ENCODE peak calls at places on chromosomes 3 and 15, in seven cellular contexts. P is colonic mucosa, U is aorta, C is psoas muscle, R is mammary epithelial cell, M is Karpas-422, O is cardiac muscle cell. D is an unnamed sample.

GRCh38 chr3:129984124-129984523 is 9.6 kb downstream of the TRH start:
- DNase-seq in U (no peak), C (no peak), O (peak), M (no peak), R (no peak), P (no peak), D (no peak)

GRCh38 chr3:19920401-19921075 is 13.5 kb downstream of the EFHB start:
- DNase-seq in C (no peak), P (no peak), M (no peak), R (no peak), U (no peak), O (no peak), D (no peak)

GRCh38 chr15:96818861-96819260 is 488.4 kb downstream of the NR2F2 start:
- DNase-seq in P (no peak), U (no peak), C (no peak), R (peak), O (no peak), M (no peak), D (no peak)

GRCh38 chr15:54504695-54505094 is 526.5 kb downstream of the UNC13C start:
- DNase-seq in R (no peak), M (no peak), C (no peak), O (no peak), P (no peak), U (no peak), D (no peak)

GRCh38 chr3:129399895-129400357 is 28.5 kb downstream of the EFCAB12 start:
- DNase-seq in C (no peak), O (no peak), R (peak), P (no peak), U (no peak), M (no peak), D (no peak)

GRCh38 chr3:128998532-128998931 is 2.6 kb upstream of the EFCC1 start:
- DNase-seq in P (no peak), U (no peak), M (no peak), O (no peak), C (no peak), R (no peak), D (no peak)

GRCh38 chr3:187025656-187026320 is 95.5 kb downstream of the ST6GAL1 start:
- DNase-seq in C (no peak), M (peak), U (no peak), R (no peak), O (no peak), P (no peak), D (no peak)

GRCh38 chr3:126870608-126871210 is 112.2 kb upstream of the PLXNA1 start:
- DNase-seq in O (peak), P (no peak), C (no peak), R (no peak), M (no peak), U (no peak), D (no peak)

GRCh38 chr15:59406446-59406845 is 31.5 kb upstream of the FAM81A start:
- DNase-seq in P (no peak), U (no peak), O (no peak), C (no peak), R (no peak), M (peak), D (no peak)

GRCh38 chr3:28841436-28841835 is 439.4 kb upstream of the RBMS3 start:
- DNase-seq in P (no peak), C (no peak), R (no peak), M (no peak), U (no peak), O (no peak), D (no peak)

GRCh38 chr3:15443826-15444524 is 16.6 kb downstream of the EAF1 start:
- DNase-seq in R (no peak), P (no peak), M (no peak), U (no peak), O (peak), C (no peak), D (no peak)

GRCh38 chr3:143158549-143158988 is 39.0 kb downstream of the CHST2 start:
- DNase-seq in P (no peak), R (peak), O (peak), M (no peak), U (no peak), C (no peak), D (no peak)

GRCh38 chr3:79204351-79204750 is 563.4 kb downstream of the ROBO1 start:
- DNase-seq in R (no peak), O (no peak), U (no peak), M (no peak), C (no peak), P (no peak), D (no peak)

DNA sequence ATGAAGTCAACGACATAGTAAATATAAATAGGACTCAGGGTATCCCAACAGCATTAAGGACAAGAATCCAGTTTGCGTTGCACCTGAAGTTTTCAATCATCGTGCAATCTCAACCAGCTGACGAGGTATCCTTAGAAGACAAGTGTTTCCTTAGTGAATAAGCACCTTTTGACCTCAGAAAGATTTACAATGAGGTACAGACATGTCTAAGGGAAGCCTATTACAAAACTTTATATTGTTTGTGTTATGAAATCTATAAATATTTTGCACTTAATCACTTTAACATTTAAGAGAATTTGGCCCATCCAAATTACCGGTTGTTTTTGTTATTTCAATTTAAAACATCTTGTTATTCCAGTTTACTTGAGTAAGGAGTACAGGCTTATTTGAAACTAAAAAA is 64.9 kb upstream of the PRICKLE2 start:
- DNase-seq in O (no peak), U (no peak), P (no peak), M (no peak), C (no peak), R (peak), D (no peak)
- H3K27ac ChIP-seq in O (no peak), U (no peak), P (no peak), M (no peak), C (no peak), R (peak), D (no peak)

GRCh38 chr15:78298983-78299301 is 467 bp downstream of the SKIC8 start:
- DNase-seq in M (peak), C (no peak), R (no peak), U (no peak), P (no peak), O (peak), D (no peak)
- H3K27ac ChIP-seq in M (no peak), C (peak), R (peak), U (no peak), P (no peak), O (peak), D (peak)

GRCh38 chr3:61808999-61809398 is 247.6 kb downstream of the PTPRG start:
- DNase-seq in M (no peak), R (no peak), O (peak), U (no peak), C (no peak), P (no peak), D (no peak)
- H3K27ac ChIP-seq in M (no peak), R (no peak), O (peak), U (no peak), C (no peak), P (peak), D (no peak)

DNA sequence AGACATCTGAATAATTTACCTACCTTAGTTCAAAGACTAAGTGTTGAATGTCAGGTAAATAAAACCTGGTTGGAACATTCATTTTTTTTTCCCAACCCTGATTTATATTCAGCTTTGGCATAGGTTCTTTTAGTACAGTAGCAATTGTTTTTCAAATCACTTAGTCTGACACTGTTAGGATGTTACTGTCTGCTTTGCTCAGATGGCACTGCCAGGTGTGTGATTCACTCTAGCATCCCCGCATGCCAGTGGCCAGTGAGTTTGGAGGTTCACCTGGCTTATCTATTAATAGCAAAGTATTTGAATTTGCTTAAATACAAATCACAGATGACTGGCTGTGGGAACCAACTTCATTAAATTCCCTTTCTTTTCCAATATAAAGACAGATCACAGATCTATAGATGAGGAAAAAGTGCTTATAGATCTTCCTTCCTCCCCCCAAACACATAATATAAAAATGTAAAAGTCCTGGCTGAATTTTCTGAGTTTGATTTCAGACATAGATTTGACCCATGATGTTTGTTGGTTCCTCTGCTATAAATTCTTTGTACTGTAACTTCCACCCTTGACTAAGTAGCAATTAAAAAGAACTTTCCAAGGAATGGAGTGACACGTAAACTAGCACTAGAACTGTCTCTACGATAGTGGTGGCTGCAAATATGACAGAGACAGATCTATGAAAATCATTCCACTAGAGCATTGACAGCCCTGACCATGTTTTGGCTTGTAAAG is 3.9 kb downstream of the THBS1 start:
- DNase-seq in P (no peak), M (no peak), C (no peak), U (no peak), R (peak), O (peak), D (no peak)
- H3K27ac ChIP-seq in P (no peak), M (no peak), C (no peak), U (no peak), R (no peak), O (no peak), D (no peak)

GRCh38 chr15:89743594-89743993 is 7.5 kb downstream of the MESP1 start:
- DNase-seq in C (no peak), O (no peak), P (no peak), M (no peak), R (no peak), U (no peak), D (no peak)
- H3K27ac ChIP-seq in C (no peak), O (no peak), P (no peak), M (no peak), R (no peak), U (no peak), D (no peak)

DNA sequence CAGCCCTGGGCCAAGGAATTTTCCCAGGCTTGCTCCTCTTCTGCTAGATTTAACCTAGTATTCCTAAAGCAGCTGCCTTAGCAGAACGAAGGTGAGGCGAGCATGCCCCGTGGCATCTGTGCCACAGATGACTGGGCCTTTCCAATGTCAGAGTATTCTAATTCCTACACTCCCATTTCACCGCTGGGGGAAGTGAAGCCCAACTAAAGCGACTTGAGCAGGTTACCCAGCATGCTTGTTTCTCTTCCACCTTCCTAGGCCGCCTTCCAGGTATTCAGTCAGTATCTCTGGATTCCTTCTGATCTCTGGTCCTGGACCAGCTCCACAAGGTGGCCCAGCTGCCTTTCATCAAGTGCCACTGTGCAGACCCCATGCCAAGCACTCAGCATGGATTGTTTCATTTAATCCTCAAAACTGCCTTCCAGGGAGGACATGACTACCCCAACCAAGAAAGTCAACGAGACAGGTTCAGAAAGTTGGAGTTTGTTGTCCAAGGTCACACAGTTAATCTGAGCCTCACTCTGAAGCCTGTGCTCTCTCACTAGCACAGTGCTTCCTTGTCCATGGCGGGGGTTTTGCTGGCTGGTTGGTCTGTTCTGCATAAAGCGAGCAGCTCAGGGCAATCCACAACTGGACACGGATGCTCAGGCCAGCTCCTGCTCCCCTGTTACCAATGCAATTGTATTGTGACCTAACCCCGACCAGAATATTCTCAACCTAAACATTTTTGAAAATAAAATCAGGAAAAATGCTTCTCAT is 15.1 kb downstream of the MYO5C start:
- DNase-seq in P (no peak), O (no peak), R (no peak), U (no peak), C (no peak), M (no peak), D (no peak)
- H3K27ac ChIP-seq in P (no peak), O (peak), R (no peak), U (no peak), C (no peak), M (no peak), D (no peak)

DNA sequence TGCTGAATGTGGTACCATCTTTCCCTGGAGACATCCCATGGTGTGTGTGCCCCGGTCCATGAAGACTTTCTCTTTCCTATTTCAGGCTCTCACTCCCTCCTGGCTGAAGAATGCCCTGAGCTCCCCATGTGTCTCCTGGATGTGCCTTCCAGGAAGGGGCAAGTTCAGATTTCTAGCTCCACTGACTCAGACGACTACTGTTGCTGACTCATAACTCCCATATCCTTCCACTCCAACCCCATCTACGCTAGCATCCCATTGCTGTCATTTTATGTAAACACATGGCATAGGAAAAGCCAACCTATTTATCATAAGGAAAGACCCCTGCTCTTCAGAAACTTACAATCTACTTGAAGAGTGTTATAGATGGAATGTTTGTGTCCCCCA is 95.0 kb downstream of the ADCY5 start:
- DNase-seq in M (no peak), U (no peak), O (peak), R (no peak), C (no peak), P (no peak), D (no peak)
- H3K27ac ChIP-seq in M (no peak), U (peak), O (no peak), R (no peak), C (no peak), P (no peak), D (no peak)

DNA sequence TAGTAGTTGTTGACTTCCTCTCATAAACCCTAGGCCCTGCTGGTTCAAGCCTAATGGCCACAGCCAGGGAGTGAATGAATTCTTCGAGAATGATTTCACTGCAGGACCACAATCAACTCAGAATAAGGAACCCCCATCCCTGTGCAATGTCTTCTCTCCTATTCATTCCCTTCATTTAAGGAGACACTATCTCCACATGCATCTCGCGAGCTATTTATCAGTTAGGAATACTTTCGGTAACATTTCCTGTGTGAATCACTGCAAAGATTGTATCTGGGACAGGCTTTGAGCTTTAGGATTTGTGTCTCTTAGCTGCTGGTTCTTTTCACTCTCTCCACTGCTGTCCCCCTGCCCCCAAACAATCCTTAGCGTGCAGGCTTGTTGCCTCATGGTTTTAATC is 94.4 kb downstream of the MYLK start:
- DNase-seq in M (no peak), R (no peak), C (no peak), P (no peak), U (no peak), O (no peak), D (no peak)
- H3K27ac ChIP-seq in M (no peak), R (no peak), C (no peak), P (no peak), U (no peak), O (no peak), D (no peak)

GRCh38 chr15:41416742-41417417 is at the start of gene RTF1:
- DNase-seq in U (peak), M (peak), P (peak), R (peak), C (peak), O (peak), D (peak)

GRCh38 chr15:41416162-41416741 is 643 bp upstream of the RTF1 start:
- DNase-seq in R (no peak), P (no peak), M (no peak), C (no peak), O (no peak), U (no peak), D (no peak)

GRCh38 chr15:41417418-41417811 is 520 bp downstream of the RTF1 start:
- DNase-seq in C (peak), M (peak), P (peak), U (no peak), O (peak), R (peak), D (no peak)

GRCh38 chr15:41417812-41418211 is 917 bp downstream of the RTF1 start:
- DNase-seq in C (no peak), M (peak), U (no peak), O (peak), R (peak), P (no peak), D (no peak)
- H3K27ac ChIP-seq in C (peak), M (peak), U (no peak), O (peak), R (peak), P (peak), D (no peak)

DNA sequence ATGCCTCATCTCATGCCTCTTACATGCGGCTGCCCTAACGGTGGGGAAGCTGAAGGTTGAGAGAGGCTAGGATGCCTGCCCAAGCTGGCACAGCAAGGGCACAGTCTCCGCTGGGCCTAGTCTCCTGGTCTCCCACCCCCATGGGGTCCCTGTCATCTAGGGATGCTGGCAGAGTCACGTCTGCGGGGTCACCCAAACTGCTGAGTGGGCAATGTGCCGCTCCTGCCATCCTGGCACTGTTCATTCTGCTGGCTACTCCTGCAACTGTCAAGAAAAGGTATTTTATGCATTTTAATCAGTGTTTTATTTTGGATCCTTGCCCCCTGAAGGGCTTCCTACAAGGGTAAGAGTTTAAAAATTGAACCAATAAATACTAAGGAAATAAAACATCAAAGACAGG is 12.8 kb downstream of the LINGO1 start:
- DNase-seq in R (no peak), U (no peak), P (no peak), C (no peak), M (no peak), O (no peak), D (no peak)
- H3K27ac ChIP-seq in R (no peak), U (no peak), P (no peak), C (no peak), M (no peak), O (peak), D (no peak)

D was measured in caudate nucleus.